ENCODE peak calls at places on chromosomes 1 and 21, in ten cellular contexts. One of them, this sample, is unnamed.
A peak's percentile ranks its signal among the peaks of the same experiment; 100 is the strongest.

GRCh38 chr1:20008391-20008841 is 29.0 kb upstream of the PLA2G2A start:
- DNase-seq in stomach: no peak
- DNase-seq in HL-60: no peak
- DNase-seq in adrenal gland: no peak
- DNase-seq in bronchial epithelial cell: no peak
- DNase-seq in AG04449: no peak
- DNase-seq in NB4: no peak
- DNase-seq in endothelial cell of umbilical vein: no peak
- DNase-seq in left ventricle myocardium inferior: peak; percentile 62
- DNase-seq in uterus: peak; percentile 20
- DNase-seq in this sample: no peak

GRCh38 chr1:101190441-101190840 is 46.4 kb upstream of the S1PR1 start:
- DNase-seq in stomach: no peak
- DNase-seq in HL-60: no peak
- DNase-seq in adrenal gland: no peak
- DNase-seq in bronchial epithelial cell: peak; percentile 16
- DNase-seq in AG04449: peak; percentile 55
- DNase-seq in NB4: no peak
- DNase-seq in endothelial cell of umbilical vein: no peak
- DNase-seq in left ventricle myocardium inferior: no peak
- DNase-seq in uterus: no peak
- DNase-seq in this sample: no peak

GRCh38 chr1:55466921-55467320 is 251.8 kb upstream of the USP24 start:
- DNase-seq in stomach: no peak
- DNase-seq in HL-60: no peak
- DNase-seq in adrenal gland: no peak
- DNase-seq in bronchial epithelial cell: no peak
- DNase-seq in AG04449: no peak
- DNase-seq in NB4: no peak
- DNase-seq in endothelial cell of umbilical vein: no peak
- DNase-seq in left ventricle myocardium inferior: no peak
- DNase-seq in uterus: no peak
- DNase-seq in this sample: no peak

GRCh38 chr1:6554907-6555778 is at the start of gene TAS1R1:
- DNase-seq in stomach: peak; percentile 76
- DNase-seq in HL-60: no peak
- DNase-seq in adrenal gland: peak; percentile 69
- DNase-seq in bronchial epithelial cell: no peak
- DNase-seq in AG04449: no peak
- DNase-seq in NB4: no peak
- DNase-seq in endothelial cell of umbilical vein: no peak
- DNase-seq in left ventricle myocardium inferior: no peak
- DNase-seq in uterus: peak; percentile 41
- DNase-seq in this sample: no peak

GRCh38 chr1:247295746-247296145 is 35.9 kb downstream of the ZNF496 start:
- DNase-seq in stomach: no peak
- DNase-seq in HL-60: no peak
- DNase-seq in adrenal gland: no peak
- DNase-seq in bronchial epithelial cell: no peak
- DNase-seq in AG04449: no peak
- DNase-seq in NB4: no peak
- DNase-seq in endothelial cell of umbilical vein: no peak
- DNase-seq in left ventricle myocardium inferior: no peak
- DNase-seq in uterus: no peak
- DNase-seq in this sample: no peak

GRCh38 chr1:216466162-216466801 is 43.0 kb upstream of the USH2A start:
- DNase-seq in stomach: no peak
- DNase-seq in HL-60: no peak
- DNase-seq in adrenal gland: no peak
- DNase-seq in bronchial epithelial cell: no peak
- DNase-seq in AG04449: no peak
- DNase-seq in NB4: no peak
- DNase-seq in endothelial cell of umbilical vein: no peak
- DNase-seq in left ventricle myocardium inferior: no peak
- DNase-seq in uterus: no peak
- DNase-seq in this sample: no peak

GRCh38 chr1:103942029-103942428 is 192.3 kb downstream of the AMY1C start:
- DNase-seq in stomach: no peak
- DNase-seq in HL-60: no peak
- DNase-seq in adrenal gland: no peak
- DNase-seq in bronchial epithelial cell: no peak
- DNase-seq in AG04449: no peak
- DNase-seq in NB4: no peak
- DNase-seq in endothelial cell of umbilical vein: no peak
- DNase-seq in left ventricle myocardium inferior: no peak
- DNase-seq in uterus: no peak
- DNase-seq in this sample: no peak

GRCh38 chr1:56688522-56689026 is 43.5 kb downstream of the PRKAA2 start:
- DNase-seq in stomach: no peak
- DNase-seq in HL-60: no peak
- DNase-seq in adrenal gland: no peak
- DNase-seq in bronchial epithelial cell: peak; percentile 98
- DNase-seq in AG04449: peak; percentile 9
- DNase-seq in NB4: no peak
- DNase-seq in endothelial cell of umbilical vein: peak; percentile 79
- DNase-seq in left ventricle myocardium inferior: no peak
- DNase-seq in uterus: no peak
- DNase-seq in this sample: no peak

GRCh38 chr21:39630827-39631226 is 18.1 kb downstream of the B3GALT5 start:
- DNase-seq in stomach: no peak
- DNase-seq in HL-60: no peak
- DNase-seq in adrenal gland: no peak
- DNase-seq in bronchial epithelial cell: no peak
- DNase-seq in AG04449: no peak
- DNase-seq in NB4: no peak
- DNase-seq in endothelial cell of umbilical vein: no peak
- DNase-seq in left ventricle myocardium inferior: no peak
- DNase-seq in uterus: no peak
- DNase-seq in this sample: no peak

GRCh38 chr1:185632659-185633428 is 101.3 kb upstream of the HMCN1 start:
- DNase-seq in stomach: no peak
- DNase-seq in HL-60: peak; percentile 89
- DNase-seq in adrenal gland: no peak
- DNase-seq in bronchial epithelial cell: peak; percentile 63
- DNase-seq in AG04449: peak; percentile 60
- DNase-seq in NB4: peak; percentile 89
- DNase-seq in endothelial cell of umbilical vein: no peak
- DNase-seq in left ventricle myocardium inferior: no peak
- DNase-seq in uterus: no peak
- DNase-seq in this sample: no peak

GRCh38 chr21:42648606-42649005 is 4.8 kb upstream of the PDE9A start:
- DNase-seq in stomach: no peak
- DNase-seq in HL-60: no peak
- DNase-seq in adrenal gland: no peak
- DNase-seq in bronchial epithelial cell: no peak
- DNase-seq in AG04449: no peak
- DNase-seq in NB4: no peak
- DNase-seq in endothelial cell of umbilical vein: no peak
- DNase-seq in left ventricle myocardium inferior: no peak
- DNase-seq in uterus: no peak
- DNase-seq in this sample: no peak

GRCh38 chr1:80639777-80640533 is 1160.8 kb upstream of the ADGRL2 start:
- DNase-seq in stomach: no peak
- DNase-seq in HL-60: no peak
- DNase-seq in adrenal gland: no peak
- DNase-seq in bronchial epithelial cell: no peak
- DNase-seq in AG04449: no peak
- DNase-seq in NB4: no peak
- DNase-seq in endothelial cell of umbilical vein: no peak
- DNase-seq in left ventricle myocardium inferior: no peak
- DNase-seq in uterus: no peak
- DNase-seq in this sample: no peak

GRCh38 chr1:209583408-209583807 is at the start of gene CAMK1G:
- DNase-seq in stomach: no peak
- DNase-seq in HL-60: no peak
- DNase-seq in adrenal gland: no peak
- DNase-seq in bronchial epithelial cell: no peak
- DNase-seq in AG04449: peak; percentile 41
- DNase-seq in NB4: no peak
- DNase-seq in endothelial cell of umbilical vein: no peak
- DNase-seq in left ventricle myocardium inferior: no peak
- DNase-seq in uterus: no peak
- DNase-seq in this sample: no peak

GRCh38 chr1:12173631-12174121 is 6.9 kb downstream of the TNFRSF1B start:
- DNase-seq in stomach: peak; percentile 73
- DNase-seq in HL-60: peak; percentile 91
- DNase-seq in adrenal gland: peak; percentile 72
- DNase-seq in bronchial epithelial cell: no peak
- DNase-seq in AG04449: no peak
- DNase-seq in NB4: peak; percentile 72
- DNase-seq in endothelial cell of umbilical vein: no peak
- DNase-seq in left ventricle myocardium inferior: peak; percentile 46
- DNase-seq in uterus: no peak
- DNase-seq in this sample: peak; percentile 96

GRCh38 chr1:160205974-160206369 is 788 bp downstream of the PEA15 start:
- DNase-seq in stomach: no peak
- DNase-seq in HL-60: no peak
- DNase-seq in adrenal gland: peak; percentile 50
- DNase-seq in bronchial epithelial cell: peak; percentile 78
- DNase-seq in AG04449: no peak
- DNase-seq in NB4: peak; percentile 13
- DNase-seq in endothelial cell of umbilical vein: peak; percentile 58
- DNase-seq in left ventricle myocardium inferior: peak; percentile 33
- DNase-seq in uterus: peak; percentile 46
- DNase-seq in this sample: no peak

GRCh38 chr1:206769331-206769731 is 1.2 kb upstream of the IL19 start:
- DNase-seq in stomach: peak; percentile 34
- DNase-seq in HL-60: no peak
- DNase-seq in adrenal gland: no peak
- DNase-seq in bronchial epithelial cell: no peak
- DNase-seq in AG04449: no peak
- DNase-seq in NB4: no peak
- DNase-seq in endothelial cell of umbilical vein: no peak
- DNase-seq in left ventricle myocardium inferior: no peak
- DNase-seq in uterus: no peak
- DNase-seq in this sample: no peak

DNA sequence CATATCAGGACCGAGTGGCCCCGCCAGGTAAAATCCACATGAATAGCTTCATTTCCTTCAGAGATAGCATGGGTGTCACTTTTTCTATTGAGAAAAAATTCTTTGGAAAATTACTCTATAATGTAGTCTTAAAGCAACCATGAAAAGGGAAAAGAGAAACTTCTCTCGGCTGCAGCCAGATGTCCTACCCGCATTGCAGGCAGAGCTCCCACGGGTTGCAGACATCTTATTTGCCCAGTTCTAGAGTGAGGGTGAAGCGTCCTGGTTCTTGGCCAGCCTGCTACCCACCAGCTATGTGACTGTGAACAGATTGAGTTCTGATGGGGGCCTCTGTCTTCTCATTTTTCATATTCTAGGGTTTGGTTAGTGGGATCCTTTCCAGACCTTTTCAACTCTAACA is 5.0 kb downstream of the ATP1B1 start:
- DNase-seq in stomach: no peak
- DNase-seq in HL-60: no peak
- DNase-seq in adrenal gland: no peak
- DNase-seq in bronchial epithelial cell: no peak
- DNase-seq in AG04449: no peak
- DNase-seq in NB4: no peak
- DNase-seq in endothelial cell of umbilical vein: no peak
- DNase-seq in left ventricle myocardium inferior: no peak
- DNase-seq in uterus: no peak
- DNase-seq in this sample: no peak
- TF ChIP-seq CTCF in stomach: no peak
- TF ChIP-seq CTCF in HL-60: no peak
- TF ChIP-seq CTCF in adrenal gland: no peak
- TF ChIP-seq CTCF in bronchial epithelial cell: no peak
- TF ChIP-seq CTCF in AG04449: no peak
- TF ChIP-seq CTCF in NB4: no peak
- TF ChIP-seq CTCF in endothelial cell of umbilical vein: no peak
- TF ChIP-seq CTCF in left ventricle myocardium inferior: no peak
- TF ChIP-seq CTCF in uterus: no peak
- TF ChIP-seq CTCF in this sample: no peak

GRCh38 chr1:232998138-232998537 is 47.7 kb downstream of the NTPCR start:
- DNase-seq in stomach: no peak
- DNase-seq in HL-60: no peak
- DNase-seq in adrenal gland: no peak
- DNase-seq in bronchial epithelial cell: no peak
- DNase-seq in AG04449: no peak
- DNase-seq in NB4: no peak
- DNase-seq in endothelial cell of umbilical vein: no peak
- DNase-seq in left ventricle myocardium inferior: no peak
- DNase-seq in uterus: no peak
- DNase-seq in this sample: no peak
- TF ChIP-seq CTCF in stomach: no peak
- TF ChIP-seq CTCF in HL-60: no peak
- TF ChIP-seq CTCF in adrenal gland: no peak
- TF ChIP-seq CTCF in bronchial epithelial cell: no peak
- TF ChIP-seq CTCF in AG04449: no peak
- TF ChIP-seq CTCF in NB4: no peak
- TF ChIP-seq CTCF in endothelial cell of umbilical vein: no peak
- TF ChIP-seq CTCF in left ventricle myocardium inferior: no peak
- TF ChIP-seq CTCF in uterus: no peak
- TF ChIP-seq CTCF in this sample: no peak

DNA sequence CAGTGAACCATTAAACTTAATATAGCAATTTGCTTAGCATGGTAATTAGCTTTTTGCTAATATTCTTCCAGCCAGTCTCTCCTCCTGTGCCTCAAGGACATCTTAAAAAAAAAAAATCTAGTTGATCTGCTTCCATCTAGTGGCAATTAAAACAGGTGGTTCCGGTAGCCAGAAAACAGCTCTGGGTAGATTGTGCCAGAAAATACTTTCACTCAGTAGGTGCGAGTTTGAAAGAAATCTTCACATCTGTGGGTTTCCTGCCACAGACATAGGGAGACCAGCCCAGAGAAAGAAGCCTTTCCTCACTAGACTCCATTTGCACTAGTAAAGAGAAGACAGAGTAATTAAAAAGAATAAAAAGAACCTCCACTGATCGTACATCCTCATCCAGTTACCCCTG is 17.1 kb downstream of the SELL start:
- DNase-seq in stomach: no peak
- DNase-seq in HL-60: no peak
- DNase-seq in adrenal gland: no peak
- DNase-seq in bronchial epithelial cell: no peak
- DNase-seq in AG04449: no peak
- DNase-seq in NB4: no peak
- DNase-seq in endothelial cell of umbilical vein: peak; percentile 16
- DNase-seq in left ventricle myocardium inferior: no peak
- DNase-seq in uterus: no peak
- DNase-seq in this sample: no peak
- TF ChIP-seq CTCF in stomach: no peak
- TF ChIP-seq CTCF in HL-60: no peak
- TF ChIP-seq CTCF in adrenal gland: no peak
- TF ChIP-seq CTCF in bronchial epithelial cell: no peak
- TF ChIP-seq CTCF in AG04449: no peak
- TF ChIP-seq CTCF in NB4: no peak
- TF ChIP-seq CTCF in endothelial cell of umbilical vein: no peak
- TF ChIP-seq CTCF in left ventricle myocardium inferior: no peak
- TF ChIP-seq CTCF in uterus: no peak
- TF ChIP-seq CTCF in this sample: no peak

DNA sequence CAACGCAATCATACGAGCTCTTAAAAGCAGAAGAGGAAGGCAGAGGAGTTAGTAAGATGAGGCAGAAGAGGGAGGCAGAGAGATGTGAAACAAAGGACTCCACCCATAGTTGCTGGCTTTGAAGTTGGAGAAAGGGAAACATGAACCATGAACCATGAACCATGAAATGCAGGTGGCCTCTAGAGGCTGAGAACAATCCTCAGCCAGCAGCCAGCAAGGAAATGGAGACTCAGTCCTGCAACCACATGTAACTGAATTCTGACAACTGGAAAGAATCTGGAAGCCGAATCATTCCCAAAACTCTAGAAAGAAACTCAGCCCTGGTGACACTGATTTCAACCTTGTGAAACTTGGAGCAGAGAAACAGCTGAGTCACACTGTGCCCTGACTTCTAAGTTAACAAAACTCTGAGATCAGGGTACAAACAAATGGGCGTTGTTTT is 10.1 kb downstream of the DIPK1A start:
- DNase-seq in stomach: no peak
- DNase-seq in HL-60: no peak
- DNase-seq in adrenal gland: no peak
- DNase-seq in bronchial epithelial cell: peak; percentile 79
- DNase-seq in AG04449: no peak
- DNase-seq in NB4: peak; percentile 42
- DNase-seq in endothelial cell of umbilical vein: no peak
- DNase-seq in left ventricle myocardium inferior: no peak
- DNase-seq in uterus: no peak
- DNase-seq in this sample: no peak
- TF ChIP-seq CTCF in stomach: no peak
- TF ChIP-seq CTCF in HL-60: no peak
- TF ChIP-seq CTCF in adrenal gland: no peak
- TF ChIP-seq CTCF in bronchial epithelial cell: no peak
- TF ChIP-seq CTCF in AG04449: no peak
- TF ChIP-seq CTCF in NB4: no peak
- TF ChIP-seq CTCF in endothelial cell of umbilical vein: no peak
- TF ChIP-seq CTCF in left ventricle myocardium inferior: no peak
- TF ChIP-seq CTCF in uterus: no peak
- TF ChIP-seq CTCF in this sample: no peak